ENCODE peak calls at places on chromosome 6, in nine cellular contexts. U, I, D, R, N, H, S, G and W are unnamed samples.

GRCh38 chr6:147662639-147663038 is 154.1 kb downstream of the SAMD5 start:
- DNase-seq in U (no peak), I (no peak), D (no peak), R (no peak), N (no peak), H (no peak), S (no peak), G (no peak), W (no peak)

GRCh38 chr6:138572200-138572875 is 73.0 kb upstream of the NHSL1 start:
- DNase-seq in U (peak; percentile 62), I (peak; percentile 80), D (peak; percentile 84), R (no peak), N (no peak), H (peak; percentile 88), S (peak; percentile 81), G (peak; percentile 76), W (peak; percentile 75)

GRCh38 chr6:63114610-63115009 is 96.7 kb upstream of the FKBP1C start:
- DNase-seq in U (no peak), I (no peak), D (no peak), R (no peak), N (no peak), H (no peak), S (no peak), G (no peak), W (no peak)

GRCh38 chr6:147390909-147391536 is 117.5 kb upstream of the SAMD5 start:
- DNase-seq in U (no peak), I (no peak), D (no peak), R (peak; percentile 25), N (no peak), H (peak; percentile 4), S (no peak), G (no peak), W (no peak)

GRCh38 chr6:148693882-148694484 is 52.8 kb upstream of the UST start:
- DNase-seq in U (no peak), I (no peak), D (no peak), R (peak; percentile 76), N (no peak), H (no peak), S (no peak), G (no peak), W (no peak)

GRCh38 chr6:14713008-14713452 is 532.8 kb upstream of the JARID2 start:
- DNase-seq in U (no peak), I (no peak), D (no peak), R (no peak), N (no peak), H (peak; percentile 83), S (no peak), G (peak; percentile 57), W (peak; percentile 82)

GRCh38 chr6:166466178-166467122 is 83.7 kb upstream of the MPC1 start:
- DNase-seq in U (no peak), I (no peak), D (no peak), R (no peak), N (no peak), H (peak; percentile 97), S (peak; percentile 17), G (no peak), W (peak; percentile 5)

GRCh38 chr6:87155920-87156600 is 695 bp downstream of the ZNF292 start:
- DNase-seq in U (peak; percentile 72), I (peak; percentile 66), D (peak; percentile 77), R (peak; percentile 35), N (no peak), H (peak; percentile 44), S (peak; percentile 27), G (peak; percentile 72), W (peak; percentile 72)

GRCh38 chr6:115613488-115613887 is 447.2 kb downstream of the FRK start:
- DNase-seq in U (no peak), I (no peak), D (no peak), R (no peak), N (no peak), H (peak; percentile 92), S (no peak), G (no peak), W (no peak)

GRCh38 chr6:108068618-108069017 is 5.9 kb downstream of the OSTM1 start:
- DNase-seq in U (no peak), I (no peak), D (no peak), R (no peak), N (no peak), H (no peak), S (no peak), G (no peak), W (no peak)

GRCh38 chr6:138465007-138465645 is 34.2 kb downstream of the NHSL1 start:
- DNase-seq in U (no peak), I (no peak), D (no peak), R (no peak), N (no peak), H (peak; percentile 99), S (no peak), G (no peak), W (peak; percentile 100)

GRCh38 chr6:53313784-53314382 is 34.9 kb downstream of the ELOVL5 start:
- DNase-seq in U (no peak), I (no peak), D (no peak), R (no peak), N (no peak), H (peak; percentile 79), S (no peak), G (no peak), W (no peak)

GRCh38 chr6:41706876-41707564 is 28.4 kb downstream of the TFEB start:
- DNase-seq in U (peak; percentile 75), I (no peak), D (no peak), R (peak; percentile 58), N (no peak), H (no peak), S (no peak), G (no peak), W (peak; percentile 43)
- H3K4me1 ChIP-seq in U (peaks cover 5% of the 10 kb centered on the region), I (peaks cover 44% of the 10 kb centered on the region), D (peaks cover 42% of the 10 kb centered on the region), R (peaks cover 71% of the 10 kb centered on the region), N (peaks cover 8% of the 10 kb centered on the region), H (peaks cover 17% of the 10 kb centered on the region), S (peaks cover 10% of the 10 kb centered on the region), G (peaks cover 22% of the 10 kb centered on the region), W (peaks cover 38% of the 10 kb centered on the region)

GRCh38 chr6:135319819-135320218 is 138.7 kb downstream of the MYB start:
- DNase-seq in U (no peak), I (no peak), D (no peak), R (no peak), N (no peak), H (no peak), S (no peak), G (no peak), W (no peak)

GRCh38 chr6:135322427-135323201 is 141.5 kb downstream of the MYB start:
- DNase-seq in U (no peak), I (no peak), D (no peak), R (peak; percentile 20), N (no peak), H (no peak), S (no peak), G (no peak), W (no peak)

GRCh38 chr6:135318728-135319469 is 137.8 kb downstream of the MYB start:
- DNase-seq in U (no peak), I (no peak), D (no peak), R (no peak), N (no peak), H (no peak), S (no peak), G (no peak), W (no peak)

GRCh38 chr6:135323202-135323668 is 142.1 kb downstream of the MYB start:
- DNase-seq in U (no peak), I (no peak), D (no peak), R (peak; percentile 68), N (no peak), H (peak; percentile 45), S (no peak), G (no peak), W (no peak)

DNA sequence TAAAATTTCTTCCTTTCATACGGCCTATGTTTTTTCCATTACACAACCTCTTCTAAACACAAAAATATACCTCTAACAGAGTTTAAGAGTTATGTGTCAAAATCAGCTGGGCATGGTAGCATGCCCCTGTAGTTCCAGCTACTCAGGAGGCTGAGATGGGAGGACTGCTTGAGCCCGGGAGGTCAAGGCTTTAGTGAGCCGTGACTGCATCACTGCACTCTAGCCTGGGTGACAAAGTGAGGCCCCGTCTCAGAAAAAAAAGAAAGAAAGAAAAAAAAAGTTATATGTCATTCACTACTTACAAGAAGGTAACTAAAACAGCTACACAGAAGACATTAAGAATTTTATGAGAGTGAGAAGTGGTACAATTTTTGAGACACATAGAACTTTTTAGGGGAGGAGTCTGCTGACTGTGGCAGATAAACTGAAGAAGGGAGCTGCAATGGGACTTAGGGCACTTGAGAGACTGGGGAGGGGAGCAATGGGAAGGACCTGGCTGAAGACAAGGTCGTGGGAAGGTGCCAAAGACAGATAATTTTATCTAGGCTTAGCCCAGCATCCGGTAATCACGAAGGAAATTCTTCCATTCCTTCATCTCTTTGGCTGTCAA is 140.0 kb downstream of the MYB start:
- DNase-seq in U (no peak), I (no peak), D (no peak), R (no peak), N (no peak), H (no peak), S (no peak), G (no peak), W (no peak)
- H3K4me1 ChIP-seq in U (no peaks in the 10 kb centered on the region), I (no peaks in the 10 kb centered on the region), D (no peaks in the 10 kb centered on the region), R (peaks cover 25% of the 10 kb centered on the region), N (no peaks in the 10 kb centered on the region), H (no peaks in the 10 kb centered on the region), S (no peaks in the 10 kb centered on the region), G (no peaks in the 10 kb centered on the region), W (no peaks in the 10 kb centered on the region)

DNA sequence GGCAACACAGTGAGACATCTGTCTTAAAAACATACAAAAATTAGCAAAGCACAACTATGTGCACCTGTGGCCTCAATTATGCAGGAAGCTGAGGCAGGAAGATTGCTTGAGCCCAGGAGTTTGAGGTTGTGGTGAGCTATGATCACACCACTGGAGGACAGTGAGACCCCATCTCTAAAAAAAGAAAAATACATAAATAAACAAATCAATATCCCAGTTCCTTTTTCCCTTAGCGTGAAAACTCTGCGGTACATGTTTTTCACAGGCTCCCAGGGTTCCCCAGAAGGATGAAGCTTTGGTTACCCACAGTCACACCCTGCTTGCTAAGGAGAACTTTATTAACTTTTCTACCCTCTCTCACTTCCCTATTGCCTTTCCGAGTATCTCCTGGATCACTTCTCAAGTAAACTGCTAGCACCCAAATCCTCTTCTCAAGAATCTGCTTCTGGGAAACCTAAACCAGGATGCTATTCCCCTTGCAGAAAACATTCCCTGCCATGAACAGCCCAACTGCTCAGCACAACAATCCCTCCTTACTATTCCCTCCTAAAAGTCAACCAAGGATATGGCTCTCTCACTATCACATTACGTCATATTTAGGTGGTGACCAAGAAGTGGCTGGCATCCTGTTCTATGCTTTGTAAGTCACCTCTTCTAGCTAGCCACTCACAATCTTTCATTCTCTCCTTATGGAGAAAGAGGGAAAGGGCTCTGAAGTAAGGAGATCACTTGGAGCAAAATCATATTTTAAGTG is 122.4 kb downstream of the IPCEF1 start:
- DNase-seq in U (no peak), I (no peak), D (no peak), R (no peak), N (no peak), H (no peak), S (no peak), G (no peak), W (no peak)
- H3K4me1 ChIP-seq in U (no peaks in the 10 kb centered on the region), I (no peaks in the 10 kb centered on the region), D (no peaks in the 10 kb centered on the region), R (no peaks in the 10 kb centered on the region), N (no peaks in the 10 kb centered on the region), H (no peaks in the 10 kb centered on the region), S (no peaks in the 10 kb centered on the region), G (no peaks in the 10 kb centered on the region), W (peaks cover 6% of the 10 kb centered on the region)

DNA sequence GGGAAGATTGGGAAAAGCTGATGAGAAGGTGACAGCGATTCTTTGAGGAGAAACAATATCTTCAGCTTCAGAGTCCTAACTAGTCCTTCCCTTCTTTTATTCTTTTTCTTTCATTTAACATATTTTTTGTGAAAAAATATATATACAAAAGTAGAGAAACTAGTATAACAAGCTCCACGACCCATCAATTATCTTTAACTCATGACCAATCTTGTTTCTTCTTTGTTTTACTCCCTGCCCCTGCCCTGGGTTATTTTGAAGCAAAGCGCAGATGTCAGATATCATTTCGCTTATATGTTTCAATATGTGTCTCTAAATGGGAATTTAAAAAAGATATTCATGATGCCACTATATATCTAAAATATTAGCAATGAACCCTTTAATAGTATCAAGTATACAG is 274.1 kb downstream of the CDC5L start:
- DNase-seq in U (no peak), I (no peak), D (no peak), R (no peak), N (no peak), H (no peak), S (no peak), G (no peak), W (no peak)
- H3K4me1 ChIP-seq in U (no peaks in the 10 kb centered on the region), I (peaks cover 13% of the 10 kb centered on the region), D (peaks cover 9% of the 10 kb centered on the region), R (peaks cover 6% of the 10 kb centered on the region), N (peaks cover 27% of the 10 kb centered on the region), H (peaks cover 45% of the 10 kb centered on the region), S (no peaks in the 10 kb centered on the region), G (no peaks in the 10 kb centered on the region), W (peaks cover 31% of the 10 kb centered on the region)